ENCODE peak calls at places on chromosomes 12 and 14, in seven cellular contexts. C, A, R, K, D, U and W are unnamed samples.

GRCh38 chr12:120230326-120230973 is 29.5 kb upstream of the RPLP0 start:
- DNase-seq in R (peak; percentile 57), U (peak; percentile 65), K (no peak), D (peak; percentile 94), C (no peak), A (peak; percentile 34), W (peak; percentile 94)

GRCh38 chr12:46456356-46457334 is 84.1 kb upstream of the SLC38A2 start:
- DNase-seq in U (no peak), A (no peak), K (no peak), R (no peak), D (no peak), C (no peak), W (no peak)

GRCh38 chr12:96237465-96238077 is 43.4 kb downstream of the ELK3 start:
- DNase-seq in K (no peak), D (peak; percentile 98), U (no peak), C (no peak), A (no peak), R (no peak), W (peak; percentile 97)

GRCh38 chr12:52250048-52250990 is 17.3 kb downstream of the KRT7 start:
- DNase-seq in D (no peak), R (peak; percentile 69), A (no peak), U (no peak), K (no peak), C (no peak), W (no peak)

GRCh38 chr14:41385787-41386186 is 220.9 kb upstream of the LRFN5 start:
- DNase-seq in R (no peak), C (no peak), K (no peak), A (no peak), U (no peak), D (no peak), W (no peak)

GRCh38 chr12:9149372-9149771 is 33.7 kb upstream of the A2M start:
- DNase-seq in R (no peak), D (no peak), U (no peak), C (no peak), K (no peak), A (no peak), W (no peak)

GRCh38 chr14:53461823-53462222 is 308.7 kb upstream of the DDHD1 start:
- DNase-seq in R (no peak), U (no peak), D (no peak), A (no peak), C (no peak), K (no peak), W (no peak)

GRCh38 chr12:70383484-70383883 is 17.4 kb downstream of the KCNMB4 start:
- DNase-seq in D (no peak), C (no peak), R (no peak), K (no peak), U (no peak), A (no peak), W (no peak)

GRCh38 chr14:88611878-88612277 is 49.0 kb downstream of the ZC3H14 start:
- DNase-seq in U (no peak), D (peak; percentile 40), A (no peak), K (no peak), C (no peak), R (no peak), W (peak; percentile 28)

GRCh38 chr14:89625208-89625987 is 208.4 kb upstream of the FOXN3 start:
- DNase-seq in A (peak; percentile 54), K (peak; percentile 86), D (no peak), C (no peak), U (no peak), R (no peak), W (no peak)

GRCh38 chr12:96472384-96472783 is 17.0 kb upstream of the CFAP54 start:
- DNase-seq in D (peak; percentile 71), C (no peak), R (no peak), K (peak; percentile 31), A (no peak), U (no peak), W (peak; percentile 78)

GRCh38 chr12:124311292-124312109 is 16.6 kb downstream of the RFLNA start:
- DNase-seq in U (no peak), A (no peak), K (no peak), D (no peak), R (no peak), C (no peak), W (no peak)

GRCh38 chr14:52279405-52279804 is 11.9 kb downstream of the PTGDR start:
- DNase-seq in C (no peak), D (peak; percentile 51), U (no peak), K (no peak), A (no peak), R (no peak), W (peak; percentile 76)

GRCh38 chr12:45587877-45588530 is 141.5 kb upstream of the ARID2 start:
- DNase-seq in C (no peak), U (no peak), R (no peak), D (no peak), A (no peak), K (no peak), W (no peak)

GRCh38 chr14:39726563-39726962 is 294.3 kb upstream of the FBXO33 start:
- DNase-seq in C (no peak), A (no peak), U (no peak), D (no peak), K (no peak), R (no peak), W (no peak)

GRCh38 chr14:44820230-44820964 is 141.3 kb downstream of the KLHL28 start:
- DNase-seq in A (no peak), C (no peak), U (no peak), D (no peak), K (no peak), R (peak; percentile 49), W (no peak)

GRCh38 chr14:49853572-49854375 is 1.2 kb upstream of the NEMF start:
- DNase-seq in R (peak; percentile 60), D (peak; percentile 85), A (peak; percentile 85), U (peak; percentile 54), C (peak; percentile 65), K (peak; percentile 91), W (peak; percentile 94)

GRCh38 chr14:34749408-34749807 is 35.0 kb upstream of the CFL2 start:
- DNase-seq in D (no peak), A (no peak), C (no peak), K (no peak), U (no peak), R (no peak), W (no peak)

GRCh38 chr12:62758216-62758615 is 176.7 kb downstream of the PPM1H start:
- DNase-seq in U (no peak), A (no peak), R (no peak), K (no peak), D (peak; percentile 69), C (no peak), W (no peak)

GRCh38 chr14:53850714-53851296 is 105.8 kb downstream of the BMP4 start:
- DNase-seq in D (peak; percentile 17), U (peak; percentile 44), A (no peak), C (no peak), K (no peak), R (no peak), W (peak; percentile 4)

GRCh38 chr14:56810341-56810740 is at the start of gene OTX2:
- DNase-seq in K (no peak), C (no peak), D (no peak), U (no peak), A (no peak), R (no peak), W (no peak)

GRCh38 chr14:101781240-101782061 is 19.9 kb downstream of the PPP2R5C start:
- DNase-seq in R (peak; percentile 48), A (no peak), C (peak; percentile 45), K (no peak), U (no peak), D (peak; percentile 12), W (peak; percentile 62)

GRCh38 chr14:94761999-94762377 is 7.9 kb downstream of the GSC start:
- DNase-seq in A (no peak), D (no peak), C (no peak), R (no peak), U (no peak), K (no peak), W (no peak)

GRCh38 chr14:65637780-65638179 is 225.2 kb downstream of the FUT8 start:
- DNase-seq in A (no peak), K (no peak), C (peak; percentile 65), R (no peak), U (peak; percentile 19), D (peak; percentile 54), W (peak; percentile 25)

GRCh38 chr12:109949089-109949488 is 47.1 kb downstream of the GIT2 start:
- DNase-seq in C (no peak), R (no peak), A (peak; percentile 45), D (peak; percentile 65), U (peak; percentile 85), K (no peak), W (peak; percentile 52)

GRCh38 chr12:26870491-26871419 is 37.8 kb upstream of the ITPR2 start:
- DNase-seq in C (no peak), U (no peak), A (peak; percentile 37), K (no peak), D (peak; percentile 48), R (no peak), W (peak; percentile 52)

GRCh38 chr12:99619389-99620158 is 28.0 kb upstream of the GARIN6 start:
- DNase-seq in D (peak; percentile 42), U (no peak), C (peak; percentile 13), R (peak; percentile 27), A (no peak), K (peak; percentile 15), W (peak; percentile 63)

GRCh38 chr14:104797112-104798044 is 1.8 kb upstream of the AKT1 start:
- DNase-seq in C (no peak), U (no peak), R (peak; percentile 65), D (no peak), A (no peak), K (no peak), W (no peak)

GRCh38 chr12:96241484-96242256 is 47.5 kb downstream of the ELK3 start:
- DNase-seq in R (no peak), A (no peak), U (no peak), D (peak; percentile 89), C (no peak), K (no peak), W (peak; percentile 99)